ENCODE peak calls at places on chromosomes 3 and 15, in six cellular contexts. K is A549, J is HepG2, P is K562, R is GM12878, D is endothelial cell of umbilical vein. X is an unnamed sample.

GRCh38 chr3:133892546-133893231 is 3.0 kb downstream of the RAB6B start:
- DNase-seq in K (no peak), J (no peak), P (peak; percentile 81), R (no peak), D (no peak), X (no peak)

GRCh38 chr3:158402590-158402989 is 168.4 kb upstream of the MLF1 start:
- DNase-seq in K (no peak), J (no peak), P (no peak), R (no peak), D (no peak), X (no peak)

GRCh38 chr3:31196881-31197364 is 302.5 kb upstream of the GADL1 start:
- DNase-seq in K (no peak), J (no peak), P (no peak), R (no peak), D (no peak), X (no peak)

GRCh38 chr15:91921188-91921820 is 67.8 kb downstream of the SLCO3A1 start:
- DNase-seq in K (no peak), J (no peak), P (no peak), R (no peak), D (no peak), X (no peak)

GRCh38 chr3:150253622-150254021 is 154.5 kb upstream of the TSC22D2 start:
- DNase-seq in K (no peak), J (peak; percentile 66), P (peak; percentile 65), R (no peak), D (peak; percentile 57), X (peak; percentile 9)

GRCh38 chr15:31474059-31474868 is 147.6 kb downstream of the KLF13 start:
- DNase-seq in K (no peak), J (no peak), P (no peak), R (no peak), D (no peak), X (no peak)

GRCh38 chr3:139251529-139251928 is 92.3 kb upstream of the MRPS22 start:
- DNase-seq in K (no peak), J (peak; percentile 21), P (no peak), R (no peak), D (no peak), X (peak; percentile 36)

GRCh38 chr3:14538451-14539088 is 1.6 kb downstream of the GRIP2 start:
- DNase-seq in K (no peak), J (no peak), P (no peak), R (no peak), D (no peak), X (no peak)

GRCh38 chr15:73908030-73908821 is 18.0 kb upstream of the LOXL1 start:
- DNase-seq in K (peak; percentile 54), J (peak; percentile 42), P (peak; percentile 75), R (peak; percentile 4), D (peak; percentile 63), X (peak; percentile 68)

GRCh38 chr15:35522061-35522460 is 23.9 kb downstream of the DPH6 start:
- DNase-seq in K (no peak), J (no peak), P (no peak), R (no peak), D (peak; percentile 85), X (no peak)

GRCh38 chr3:157631468-157631867 is 128.3 kb upstream of the VEPH1 start:
- DNase-seq in K (no peak), J (no peak), P (no peak), R (no peak), D (no peak), X (no peak)

GRCh38 chr3:194003128-194004057 is 132.6 kb upstream of the HES1 start:
- DNase-seq in K (peak; percentile 82), J (peak; percentile 47), P (peak; percentile 97), R (peak; percentile 11), D (peak; percentile 99), X (peak; percentile 97)
- TF ChIP-seq MYC in K (no peak), J (no peak), P (peak; percentile 80), R (peak; percentile 51), D (no peak), X (peak; percentile 57)

GRCh38 chr15:84855032-84855645 is 29.3 kb upstream of the SLC28A1 start:
- DNase-seq in K (no peak), J (no peak), P (no peak), R (no peak), D (no peak), X (no peak)

GRCh38 chr15:84857418-84858004 is 27.0 kb upstream of the SLC28A1 start:
- DNase-seq in K (no peak), J (no peak), P (no peak), R (no peak), D (no peak), X (no peak)

GRCh38 chr15:84858231-84858630 is 26.2 kb upstream of the SLC28A1 start:
- DNase-seq in K (no peak), J (no peak), P (no peak), R (no peak), D (no peak), X (no peak)

GRCh38 chr15:84855765-84856164 is 28.7 kb upstream of the SLC28A1 start:
- DNase-seq in K (no peak), J (no peak), P (no peak), R (no peak), D (no peak), X (no peak)

GRCh38 chr15:84856731-84857417 is 27.6 kb upstream of the SLC28A1 start:
- DNase-seq in K (no peak), J (no peak), P (no peak), R (no peak), D (no peak), X (no peak)
- TF ChIP-seq MAX in K (no peak), J (no peak), P (no peak), R (no peak), D (no peak), X (no peak)

DNA sequence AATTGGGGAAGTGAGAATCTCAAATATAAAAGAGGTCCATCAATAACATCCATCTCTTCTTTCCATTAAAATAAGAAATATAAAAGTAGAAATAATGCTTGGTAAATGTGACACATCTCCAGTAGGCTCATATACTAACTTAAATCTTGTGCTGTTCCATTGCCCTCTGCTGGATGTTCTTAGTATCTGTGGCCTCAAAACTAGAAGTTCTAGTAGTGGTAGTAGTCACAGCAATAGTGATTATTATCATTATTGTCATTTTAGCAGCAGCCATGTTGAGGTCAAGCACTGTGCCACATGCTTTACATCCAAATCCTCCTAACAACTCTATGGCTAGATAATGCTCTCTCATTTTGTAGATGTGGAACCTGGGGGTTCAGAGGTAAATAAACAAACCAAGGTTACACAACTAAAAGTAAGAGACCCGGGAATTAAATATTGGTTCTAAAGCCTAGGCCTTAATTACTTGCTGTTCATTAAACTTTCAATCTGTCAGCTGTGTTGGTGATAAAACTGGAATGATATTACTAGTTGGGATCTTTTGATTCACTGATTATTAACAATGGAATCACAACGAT is 20.2 kb upstream of the BTLA start:
- DNase-seq in K (peak; percentile 50), J (peak; percentile 56), P (peak; percentile 41), R (peak; percentile 68), D (peak; percentile 79), X (peak; percentile 71)
- TF ChIP-seq CTCF in K (peak; percentile 80), J (peak; percentile 68), P (peak; percentile 45), R (peak; percentile 72), D (peak; percentile 52), X (peak; percentile 54)

DNA sequence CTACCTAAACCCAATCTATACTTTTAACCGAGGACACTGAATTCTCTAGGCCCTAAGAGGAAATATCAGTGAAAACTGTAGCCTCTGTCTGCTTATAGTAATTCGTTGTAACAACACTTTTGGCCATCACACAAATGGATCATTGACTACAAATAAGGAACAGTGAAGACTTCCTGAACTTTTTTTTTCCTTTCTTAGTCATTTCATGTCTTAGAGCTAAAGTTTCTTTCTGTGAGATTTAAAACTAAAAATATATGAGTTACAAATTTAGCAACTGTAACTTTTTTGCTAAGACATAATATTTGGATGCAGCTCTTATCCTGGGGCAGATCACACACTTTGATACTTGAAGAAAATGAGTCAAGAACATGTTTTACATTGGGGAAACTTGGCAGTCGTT is 79.7 kb downstream of the SOX2 start:
- DNase-seq in K (no peak), J (no peak), P (no peak), R (no peak), D (no peak), X (no peak)
- TF ChIP-seq MYC in K (no peak), J (no peak), P (no peak), R (no peak), D (no peak), X (no peak)

DNA sequence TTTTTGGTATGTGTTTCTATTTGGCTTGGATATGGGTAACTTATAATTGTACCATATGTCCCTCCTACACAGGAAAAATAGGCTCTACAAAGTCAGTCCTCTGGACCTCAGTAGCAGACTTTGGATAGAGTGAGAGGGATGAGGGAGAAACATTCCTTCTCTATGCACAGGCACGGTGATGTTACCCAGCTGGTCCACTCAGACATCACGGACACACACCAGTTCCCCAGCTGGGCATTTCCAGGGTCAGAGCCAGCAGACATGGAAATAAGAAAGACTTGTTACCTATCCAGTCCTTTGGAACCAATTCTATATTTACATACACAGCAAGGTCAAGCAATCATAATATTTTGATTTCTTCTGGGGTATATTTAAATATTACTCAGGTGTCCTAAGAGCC is 433.1 kb upstream of the KCNMB2 start:
- DNase-seq in K (no peak), J (no peak), P (no peak), R (no peak), D (no peak), X (no peak)
- TF ChIP-seq MAX in K (no peak), J (no peak), P (no peak), R (no peak), D (no peak), X (no peak)

GRCh38 chr3:21517184-21517583 is 233.8 kb downstream of the ZNF385D start:
- DNase-seq in K (no peak), J (no peak), P (no peak), R (no peak), D (no peak), X (no peak)
- TF ChIP-seq CTCF in K (no peak), J (no peak), P (no peak), R (no peak), D (no peak), X (no peak)

DNA sequence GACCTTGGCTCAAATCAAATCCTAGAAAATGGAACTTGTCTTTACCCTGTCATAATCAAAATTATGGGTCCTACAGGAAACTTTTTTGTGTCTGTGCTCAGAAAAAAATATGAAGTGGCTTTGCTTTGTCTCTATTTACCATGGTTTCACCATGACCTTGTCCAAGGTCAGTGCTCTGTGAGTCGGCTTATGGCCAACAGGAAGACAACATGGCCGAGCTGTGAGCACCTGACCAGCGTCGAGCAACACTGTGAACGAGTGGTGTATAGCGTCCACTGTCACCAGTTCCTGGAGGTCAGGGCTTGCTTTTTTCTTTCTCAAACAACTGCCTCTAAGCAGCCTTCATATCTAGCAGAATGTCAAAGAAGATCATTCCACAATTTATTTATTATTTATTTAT is 67.9 kb downstream of the MYO1E start:
- DNase-seq in K (no peak), J (no peak), P (no peak), R (no peak), D (no peak), X (no peak)
- TF ChIP-seq MYC in K (no peak), J (no peak), P (no peak), R (no peak), D (no peak), X (no peak)